ENCODE peak calls at places on chromosome 7, in six cellular contexts. B is BJ, A is breast epithelium, K is uterus, Q is endothelial cell, E is adrenal gland. L is an unnamed sample.

GRCh38 chr7:5143106-5143505 is 46.9 kb upstream of the WIPI2 start:
- DNase-seq in B (no peak), A (no peak), K (no peak), Q (no peak), E (no peak), L (no peak)

GRCh38 chr7:84950836-84951235 is 236.0 kb downstream of the SEMA3D start:
- DNase-seq in B (no peak), A (no peak), K (no peak), Q (no peak), E (no peak), L (no peak)

GRCh38 chr7:30585675-30586074 is 9.0 kb upstream of the GARS1 start:
- DNase-seq in B (no peak), A (no peak), K (no peak), Q (no peak), E (no peak), L (no peak)

GRCh38 chr7:114953724-114954123 is 31.8 kb downstream of the MDFIC start:
- DNase-seq in B (no peak), A (no peak), K (no peak), Q (no peak), E (no peak), L (no peak)

GRCh38 chr7:158973440-158973839 is 117.1 kb downstream of the DYNC2I1 start:
- DNase-seq in B (no peak), A (no peak), K (no peak), Q (no peak), E (peak), L (no peak)

GRCh38 chr7:6705959-6706665 is 635 bp downstream of the ZNF12 start:
- DNase-seq in B (no peak), A (no peak), K (peak), Q (peak), E (peak), L (no peak)

GRCh38 chr7:92633211-92633906 is 43.2 kb upstream of the FAM133B start:
- DNase-seq in B (peak), A (no peak), K (peak), Q (peak), E (peak), L (no peak)

GRCh38 chr7:76358478-76359110 is at the start of gene YWHAG:
- DNase-seq in B (no peak), A (peak), K (no peak), Q (peak), E (peak), L (peak)

GRCh38 chr7:42426163-42426562 is 189.2 kb upstream of the GLI3 start:
- DNase-seq in B (no peak), A (no peak), K (no peak), Q (no peak), E (no peak), L (no peak)

GRCh38 chr7:141150465-141150864 is 76.6 kb downstream of the TMEM178B start:
- DNase-seq in B (no peak), A (no peak), K (no peak), Q (no peak), E (no peak), L (no peak)

GRCh38 chr7:31796375-31796774 is 109.4 kb downstream of the PPP1R17 start:
- DNase-seq in B (no peak), A (no peak), K (no peak), Q (no peak), E (no peak), L (no peak)

GRCh38 chr7:80002865-80003264 is 131.8 kb upstream of the GNAI1 start:
- DNase-seq in B (no peak), A (no peak), K (no peak), Q (no peak), E (no peak), L (no peak)

GRCh38 chr7:4527988-4528641 is 154.0 kb upstream of the FOXK1 start:
- DNase-seq in B (no peak), A (no peak), K (no peak), Q (no peak), E (no peak), L (no peak)

GRCh38 chr7:132609906-132610520 is 33.7 kb upstream of the PLXNA4 start:
- DNase-seq in B (no peak), A (no peak), K (no peak), Q (no peak), E (no peak), L (no peak)

GRCh38 chr7:29063872-29064271 is 82.5 kb downstream of the CPVL start:
- DNase-seq in B (no peak), A (no peak), K (no peak), Q (no peak), E (no peak), L (no peak)

GRCh38 chr7:77753173-77753572 is 45.1 kb downstream of the TMEM60 start:
- DNase-seq in B (no peak), A (no peak), K (no peak), Q (no peak), E (no peak), L (no peak)

GRCh38 chr7:76191783-76192240 is 9.9 kb upstream of the SRRM3 start:
- DNase-seq in B (no peak), A (no peak), K (no peak), Q (peak), E (no peak), L (no peak)

DNA sequence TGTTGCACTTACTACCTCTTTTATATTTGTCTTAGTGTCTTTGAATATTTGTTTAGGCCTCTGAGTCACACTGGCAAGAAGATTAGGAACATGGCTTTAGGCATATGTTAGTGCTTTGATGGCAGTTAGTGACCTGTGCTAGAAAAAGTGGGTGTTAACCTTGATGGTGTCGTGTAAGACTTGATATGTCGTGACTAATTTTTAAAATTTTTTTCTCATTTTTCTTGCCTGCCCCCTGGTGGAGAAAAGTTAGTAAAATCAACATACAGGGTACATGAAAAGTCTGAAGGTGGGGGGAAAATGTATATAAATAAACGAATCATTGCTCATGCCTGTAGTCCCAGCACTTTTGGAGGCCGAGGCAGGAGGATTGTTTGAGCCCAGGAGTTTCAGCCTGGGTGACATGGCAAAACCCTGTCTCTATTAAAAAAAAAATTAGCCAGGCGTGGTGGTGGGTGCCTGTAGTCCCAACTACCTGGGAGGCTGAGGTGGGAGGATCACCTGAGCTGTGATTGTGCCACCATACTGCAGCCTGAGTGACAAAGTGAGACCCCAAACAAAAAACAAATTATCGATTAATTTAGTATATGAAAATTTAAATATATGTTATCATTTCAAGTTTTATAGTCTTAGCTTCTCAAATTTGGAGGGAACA is 44.6 kb downstream of the TAX1BP1 start:
- DNase-seq in B (no peak), A (no peak), K (no peak), Q (peak), E (no peak), L (no peak)
- TF ChIP-seq CTCF in B (peak), A (peak), K (peak), Q (peak), E (peak), L (no peak)

DNA sequence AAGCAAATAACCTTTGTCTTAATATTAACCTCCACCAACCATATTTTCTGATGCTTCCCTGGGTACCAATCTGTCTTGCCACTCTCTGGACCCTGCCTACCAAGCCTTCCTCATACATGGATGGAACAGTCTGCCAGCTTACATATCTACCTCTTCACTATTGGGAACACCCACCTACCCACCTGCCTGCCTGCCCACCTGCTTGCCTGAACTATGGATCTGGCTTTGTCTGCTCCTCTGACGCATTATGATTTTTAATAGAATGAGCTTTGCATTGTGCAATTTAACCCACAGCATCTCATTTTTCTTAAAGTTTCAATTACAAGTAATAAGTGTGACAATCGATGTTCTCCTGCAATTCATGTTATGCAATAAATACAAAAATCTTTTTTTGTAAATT is 137.9 kb upstream of the LSM8 start:
- DNase-seq in B (no peak), A (no peak), K (no peak), Q (no peak), E (no peak), L (no peak)
- TF ChIP-seq CTCF in B (no peak), A (no peak), K (no peak), Q (no peak), E (no peak), L (no peak)

GRCh38 chr7:18313970-18314369 is 181.6 kb upstream of the HDAC9 start:
- DNase-seq in B (no peak), A (no peak), K (no peak), Q (no peak), E (no peak), L (no peak)
- TF ChIP-seq CTCF in B (no peak), A (no peak), K (no peak), Q (no peak), E (no peak), L (no peak)

DNA sequence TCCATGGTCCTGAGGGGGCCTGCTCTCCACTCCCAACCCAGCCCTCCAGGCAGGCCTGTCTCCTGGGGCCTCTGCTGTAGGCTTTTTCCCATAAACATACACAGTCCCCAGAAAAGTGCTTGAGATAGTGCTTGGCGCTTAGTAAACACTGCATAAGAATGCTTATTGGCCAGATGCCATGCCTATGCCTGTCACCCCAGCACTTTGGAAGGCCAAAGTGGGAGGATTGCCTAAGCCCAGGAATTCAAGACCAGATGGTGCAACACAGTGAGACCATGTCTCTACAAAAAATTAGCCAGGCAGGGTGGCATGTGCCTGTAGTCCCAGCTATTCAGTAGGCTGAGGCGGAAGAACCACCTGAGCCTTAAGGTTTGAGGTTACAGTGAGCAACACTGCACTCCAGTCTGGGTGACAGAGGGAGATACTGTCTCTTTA is 24.6 kb upstream of the ASL start:
- DNase-seq in B (peak), A (peak), K (no peak), Q (no peak), E (peak), L (no peak)
- TF ChIP-seq CTCF in B (no peak), A (no peak), K (no peak), Q (no peak), E (no peak), L (no peak)

GRCh38 chr7:24722386-24723177 is 34.7 kb downstream of the GSDME start:
- DNase-seq in B (no peak), A (no peak), K (no peak), Q (peak), E (no peak), L (no peak)
- TF ChIP-seq CTCF in B (peak), A (no peak), K (no peak), Q (no peak), E (peak), L (no peak)

GRCh38 chr7:45147858-45148652 is 9.5 kb upstream of the RAMP3 start:
- DNase-seq in B (no peak), A (no peak), K (no peak), Q (no peak), E (no peak), L (no peak)

GRCh38 chr7:45151131-45151684 is 6.4 kb upstream of the RAMP3 start:
- DNase-seq in B (no peak), A (no peak), K (no peak), Q (no peak), E (no peak), L (no peak)

GRCh38 chr7:45150199-45150598 is 7.4 kb upstream of the RAMP3 start:
- DNase-seq in B (no peak), A (no peak), K (no peak), Q (no peak), E (no peak), L (no peak)

GRCh38 chr7:45148653-45148973 is 9.0 kb upstream of the RAMP3 start:
- DNase-seq in B (no peak), A (no peak), K (no peak), Q (no peak), E (no peak), L (no peak)

DNA sequence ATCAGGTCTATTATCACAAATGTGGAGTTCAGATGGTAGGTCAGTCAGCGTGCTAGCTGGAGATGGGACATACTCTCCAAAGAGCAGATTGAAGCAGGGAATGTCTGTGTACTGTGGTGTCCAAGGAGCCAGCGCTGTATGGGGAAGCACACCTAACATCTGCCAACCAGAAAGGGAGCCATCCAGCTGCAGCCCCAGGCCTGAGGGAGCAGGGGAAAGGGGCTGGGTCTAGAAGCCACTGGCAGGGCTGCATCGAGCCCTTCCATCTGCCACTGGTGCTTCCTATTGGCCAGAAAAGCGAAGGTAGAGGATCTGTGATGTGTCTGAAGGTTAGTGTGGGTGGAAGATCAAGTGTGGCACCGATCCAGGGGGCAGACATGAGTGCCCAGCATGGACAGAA is 8.0 kb upstream of the RAMP3 start:
- DNase-seq in B (no peak), A (no peak), K (no peak), Q (no peak), E (no peak), L (no peak)
- TF ChIP-seq CTCF in B (no peak), A (no peak), K (no peak), Q (no peak), E (no peak), L (no peak)

GRCh38 chr7:45574521-45575500 is 643 bp downstream of the ADCY1 start:
- DNase-seq in B (no peak), A (no peak), K (no peak), Q (peak), E (no peak), L (no peak)
- TF ChIP-seq CTCF in B (no peak), A (no peak), K (no peak), Q (no peak), E (no peak), L (no peak)